ENCODE peak calls at places on chromosomes 4 and X, in four cellular contexts. L is left lung, R is left ventricle myocardium inferior, O is spleen. H is an unnamed sample.

GRCh38 chrX:39728025-39728424 is 369.7 kb downstream of the BCOR start:
- DNase-seq in R (no peak), O (no peak), L (no peak), H (peak; percentile 69)

GRCh38 chr4:139763205-139763604 is 97.6 kb downstream of the MGST2 start:
- DNase-seq in R (no peak), L (no peak), O (no peak), H (peak; percentile 77)

GRCh38 chr4:17336524-17336941 is 175.4 kb downstream of the QDPR start:
- DNase-seq in R (peak; percentile 16), L (peak; percentile 36), O (peak; percentile 83), H (no peak)

GRCh38 chr4:140116442-140117104 is 37.4 kb downstream of the MAML3 start:
- DNase-seq in R (no peak), L (no peak), O (no peak), H (peak; percentile 35)

GRCh38 chrX:137858106-137858505 is 292.2 kb downstream of the ZIC3 start:
- DNase-seq in O (no peak), L (no peak), R (no peak), H (no peak)

GRCh38 chr4:62474802-62475201 is 1274.7 kb downstream of the ADGRL3 start:
- DNase-seq in R (no peak), O (no peak), L (no peak), H (no peak)

GRCh38 chr4:74038161-74039064 is at the start of gene CXCL3:
- DNase-seq in L (peak; percentile 91), R (peak; percentile 78), O (peak; percentile 86), H (peak; percentile 34)

GRCh38 chrX:132692066-132692465 is 203.2 kb upstream of the MBNL3 start:
- DNase-seq in R (no peak), L (no peak), O (no peak), H (no peak)

GRCh38 chrX:13043138-13043537 is 1.3 kb downstream of the FAM9C start:
- DNase-seq in R (no peak), O (no peak), L (no peak), H (no peak)

GRCh38 chr4:83360018-83360417 is 25.4 kb upstream of the HPSE start:
- DNase-seq in O (no peak), R (no peak), L (no peak), H (no peak)

GRCh38 chr4:77149789-77150188 is 7.2 kb upstream of the CCNG2 start:
- DNase-seq in L (no peak), R (no peak), O (no peak), H (no peak)
- H3K4me1 ChIP-seq in L (no peaks in the 10 kb centered on the region), R (no peaks in the 10 kb centered on the region), O (peaks cover 44% of the 10 kb centered on the region), H (no peaks in the 10 kb centered on the region)

GRCh38 chr4:165297626-165298025 is 29.8 kb upstream of the MSMO1 start:
- DNase-seq in L (no peak), O (no peak), R (no peak), H (no peak)

GRCh38 chr4:165302658-165303057 is 24.8 kb upstream of the MSMO1 start:
- DNase-seq in R (no peak), L (no peak), O (no peak), H (no peak)

GRCh38 chr4:165299399-165300060 is 27.9 kb upstream of the MSMO1 start:
- DNase-seq in O (no peak), R (no peak), L (no peak), H (no peak)

GRCh38 chr4:165301833-165302232 is 25.6 kb upstream of the MSMO1 start:
- DNase-seq in R (no peak), L (no peak), O (no peak), H (no peak)
- H3K4me3 ChIP-seq in R (peak overlapping the region; percentile 24), L (no peak overlapping the region), O (no peak overlapping the region), H (no peak overlapping the region)

GRCh38 chr4:166039822-166040221 is 166.8 kb downstream of the TLL1 start:
- DNase-seq in R (no peak), L (no peak), O (no peak), H (no peak)

GRCh38 chr4:166045457-166045856 is 172.4 kb downstream of the TLL1 start:
- DNase-seq in O (no peak), R (no peak), L (no peak), H (no peak)

GRCh38 chr4:166042510-166043055 is 169.5 kb downstream of the TLL1 start:
- DNase-seq in L (no peak), R (no peak), O (no peak), H (no peak)

GRCh38 chr4:166044871-166045270 is 171.8 kb downstream of the TLL1 start:
- DNase-seq in O (no peak), R (no peak), L (no peak), H (no peak)

DNA sequence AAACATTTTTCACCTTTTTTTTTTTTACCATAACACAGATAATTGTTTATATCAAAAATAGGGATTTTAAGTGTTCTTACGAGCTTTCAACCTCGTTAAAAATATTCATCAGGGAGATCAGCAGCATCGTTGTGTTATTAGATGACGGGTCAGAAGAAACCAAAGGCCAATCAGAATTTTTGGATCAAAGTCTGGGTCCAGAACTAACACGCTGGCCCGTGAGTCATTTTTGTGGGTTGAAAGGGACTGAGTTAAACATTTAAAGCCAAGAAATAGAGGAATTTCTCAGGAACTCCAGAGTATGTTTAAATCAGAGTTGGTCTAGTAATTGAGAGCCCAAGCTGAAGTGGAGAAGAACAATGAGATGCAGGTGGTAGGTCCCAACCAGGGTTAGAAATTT is 170.8 kb downstream of the TLL1 start:
- DNase-seq in R (no peak), L (no peak), O (no peak), H (no peak)
- H3K27me3 ChIP-seq in R (no peaks in the 10 kb centered on the region), L (no peaks in the 10 kb centered on the region), O (no peaks in the 10 kb centered on the region), H (peaks cover 12% of the 10 kb centered on the region)

GRCh38 chr4:48249378-48249777 is 20.3 kb downstream of the TEC start:
- DNase-seq in R (no peak), O (no peak), L (no peak), H (no peak)

GRCh38 chr4:48252313-48252712 is 17.3 kb downstream of the TEC start:
- DNase-seq in R (no peak), O (no peak), L (no peak), H (no peak)

GRCh38 chr4:48248559-48248953 is 21.1 kb downstream of the TEC start:
- DNase-seq in L (no peak), R (no peak), O (no peak), H (no peak)

GRCh38 chr4:48250980-48251379 is 18.7 kb downstream of the TEC start:
- DNase-seq in O (no peak), L (no peak), R (no peak), H (no peak)

DNA sequence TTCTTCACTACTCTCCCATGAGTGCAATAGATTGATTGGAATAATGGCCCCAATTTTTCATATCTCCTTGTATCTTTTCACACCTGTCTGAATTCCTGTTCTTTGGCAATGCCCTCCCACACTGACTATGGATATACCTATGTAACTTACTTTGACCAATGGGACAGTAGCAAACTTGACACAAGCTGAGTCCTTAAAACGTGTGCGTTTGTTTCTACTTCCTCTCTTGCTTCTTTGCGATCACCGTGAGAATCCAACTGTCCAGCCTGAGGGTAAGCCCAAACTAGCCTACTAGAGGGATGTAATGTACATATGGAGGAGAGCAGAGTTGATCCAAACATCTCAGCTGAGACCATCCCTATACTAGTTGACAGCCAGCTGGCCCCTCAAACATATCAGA is 19.3 kb downstream of the TEC start:
- DNase-seq in O (no peak), L (no peak), R (no peak), H (no peak)
- H3K4me1 ChIP-seq in O (peaks cover 9% of the 10 kb centered on the region), L (peaks cover under 1% of the 10 kb centered on the region), R (peaks cover 48% of the 10 kb centered on the region), H (no peaks in the 10 kb centered on the region)

GRCh38 chrX:21974011-21974385 is 33.5 kb downstream of the SMS start:
- DNase-seq in L (no peak), O (no peak), R (no peak), H (no peak)
- H3K4me3 ChIP-seq in L (no peak overlapping the region), O (no peak overlapping the region), R (no peak overlapping the region), H (no peak overlapping the region)

H was measured in BE2C.